ENCODE peak calls at places on chromosomes 6 and 20, in seven cellular contexts. P is activated naive CD4-positive, alpha-beta T cell treated with anti-CD3 and anti-CD28 coated beads, Interleukin-2, amount 50 U/mL, for 72 hours; E is heart right ventricle; F is IMR-90; D is left lung; C is stimulated activated naive CD8-positive, alpha-beta T cell treated with anti-CD3 and anti-CD28 coated beads, Interleukin-15, Interleukin-2, amounts not matched to agents 100 U/mL and 50 U/mL, for 24 hours; I is naive B cell. Q is an unnamed sample.

GRCh38 chr6:91213229-91213901 is 626.5 kb upstream of the MAP3K7 start:
- ATAC-seq in F (no peak), E (no peak), D (no peak), C (no peak), P (no peak), I (no peak), Q (no peak)

GRCh38 chr6:38244873-38245272 is 394.9 kb downstream of the BTBD9 start:
- ATAC-seq in I (no peak), E (peak), P (no peak), F (no peak), C (no peak), D (no peak), Q (no peak)

GRCh38 chr6:42068872-42069522 is 18.7 kb downstream of the TAF8 start:
- ATAC-seq in D (no peak), I (no peak), C (no peak), F (no peak), E (no peak), P (no peak), Q (no peak)

GRCh38 chr6:34022250-34022872 is 123.5 kb downstream of the GRM4 start:
- ATAC-seq in P (no peak), E (no peak), F (no peak), I (no peak), C (no peak), D (no peak), Q (no peak)

GRCh38 chr6:118632359-118632758 is 19.0 kb downstream of the CEP85L start:
- ATAC-seq in P (peak), I (no peak), E (no peak), C (peak), D (no peak), F (no peak), Q (no peak)

GRCh38 chr20:57212890-57213276 is 53.6 kb downstream of the BMP7 start:
- ATAC-seq in I (no peak), D (no peak), E (no peak), C (no peak), F (no peak), P (no peak), Q (no peak)

GRCh38 chr20:3716195-3716834 is 3.9 kb upstream of the SIGLEC1 start:
- ATAC-seq in E (peak), I (peak), C (peak), P (peak), D (peak), F (peak), Q (peak)

GRCh38 chr6:148329568-148330299 is 12.9 kb upstream of the SASH1 start:
- ATAC-seq in D (peak), P (no peak), E (peak), F (peak), C (no peak), I (no peak), Q (peak)

GRCh38 chr20:59948828-59949720 is 8.9 kb downstream of the FAM217B start:
- ATAC-seq in F (peak), C (no peak), I (peak), D (peak), E (no peak), P (peak), Q (peak)

GRCh38 chr20:35240914-35241293 is 14.4 kb downstream of the MMP24 start:
- ATAC-seq in P (no peak), F (peak), C (no peak), D (no peak), I (no peak), E (no peak), Q (no peak)